ENCODE peak calls at places on chromosomes 12 and 14, in five cellular contexts. Y is progenitor cell of endocrine pancreas, R is anterior cingulate cortex, C is AML-193, K is neuronal stem cell. E is an unnamed sample.

GRCh38 chr14:30656190-30656632 is 34.1 kb downstream of the SCFD1 start:
- DNase-seq in Y (no peak), R (no peak), C (no peak), K (peak), E (no peak)

GRCh38 chr12:122921917-122922316 is 26.0 kb upstream of the VPS37B start:
- DNase-seq in Y (no peak), R (no peak), C (no peak), K (no peak), E (no peak)

GRCh38 chr14:104870368-104871144 is 5.5 kb downstream of the CEP170B start:
- DNase-seq in Y (peak), R (no peak), C (no peak), K (no peak), E (no peak)

GRCh38 chr12:107503851-107504502 is 181.6 kb upstream of the PWP1 start:
- DNase-seq in Y (no peak), R (no peak), C (no peak), K (no peak), E (no peak)

GRCh38 chr14:101559250-101559623 is 2.1 kb upstream of the DIO3 start:
- DNase-seq in Y (no peak), R (no peak), C (no peak), K (no peak), E (no peak)

GRCh38 chr14:73786942-73787759 is 64.5 kb upstream of the PTGR2 start:
- DNase-seq in Y (peak), R (peak), C (peak), K (no peak), E (peak)

GRCh38 chr12:113227169-113227568 is 5.9 kb downstream of the TPCN1 start:
- DNase-seq in Y (no peak), R (peak), C (no peak), K (no peak), E (peak)

GRCh38 chr12:50960130-50960529 is 7.8 kb downstream of the HIGD1C start:
- DNase-seq in Y (no peak), R (no peak), C (no peak), K (no peak), E (no peak)

GRCh38 chr12:12881495-12881894 is 9.9 kb upstream of the GPRC5A start:
- DNase-seq in Y (no peak), R (no peak), C (no peak), K (no peak), E (peak)

GRCh38 chr14:51732494-51733080 is 80.9 kb downstream of the FRMD6 start:
- DNase-seq in Y (no peak), R (no peak), C (no peak), K (no peak), E (no peak)

GRCh38 chr14:69376439-69376838 is 21.7 kb downstream of the ERH start:
- DNase-seq in Y (no peak), R (no peak), C (peak), K (no peak), E (peak)

GRCh38 chr12:95551305-95551704 is at the start of gene USP44:
- DNase-seq in Y (no peak), R (no peak), C (no peak), K (no peak), E (no peak)

GRCh38 chr14:58769766-58770165 is 132.0 kb downstream of the DACT1 start:
- DNase-seq in Y (no peak), R (no peak), C (no peak), K (no peak), E (no peak)

GRCh38 chr14:31269599-31270195 is 62.1 kb upstream of the HECTD1 start:
- DNase-seq in Y (no peak), R (no peak), C (no peak), K (no peak), E (no peak)

GRCh38 chr12:79618848-79619404 is 71.8 kb downstream of the PAWR start:
- DNase-seq in Y (no peak), R (no peak), C (no peak), K (no peak), E (no peak)

GRCh38 chr12:124053855-124054254 is 80.8 kb downstream of the ZNF664 start:
- DNase-seq in Y (no peak), R (peak), C (no peak), K (peak), E (peak)

GRCh38 chr14:99055019-99055418 is 217.0 kb downstream of the BCL11B start:
- DNase-seq in Y (no peak), R (no peak), C (no peak), K (no peak), E (no peak)

GRCh38 chr14:20350860-20351259 is 7.4 kb downstream of the PARP2 start:
- DNase-seq in Y (no peak), R (no peak), C (no peak), K (no peak), E (peak)

GRCh38 chr14:23413681-23414080 is 5.6 kb upstream of the MYH6 start:
- DNase-seq in Y (no peak), R (no peak), C (no peak), K (no peak), E (no peak)

E was measured in MV-4-11.